ENCODE peak calls at places on chromosome 9, in seven cellular contexts. M, R, C, F, Q, S and G are unnamed samples.

GRCh38 chr9:108100571-108100970 is 611.0 kb upstream of the KLF4 start:
- DNase-seq in C (no peak), Q (no peak), F (no peak), M (no peak), R (no peak), S (no peak), G (no peak)

GRCh38 chr9:98609646-98610045 is 99.1 kb downstream of the GABBR2 start:
- DNase-seq in Q (no peak), R (no peak), S (no peak), F (no peak), C (no peak), M (no peak), G (no peak)

GRCh38 chr9:104740596-104740995 is 6.9 kb upstream of the NIPSNAP3A start:
- DNase-seq in C (no peak), Q (no peak), M (no peak), F (no peak), R (no peak), S (no peak), G (no peak)

GRCh38 chr9:108727580-108728056 is 128.2 kb downstream of the ACTL7B start:
- DNase-seq in C (no peak), Q (no peak), R (peak; percentile 19), M (no peak), S (no peak), F (no peak), G (no peak)

GRCh38 chr9:36961568-36962360 is 72.3 kb downstream of the PAX5 start:
- DNase-seq in S (peak; percentile 67), M (no peak), R (no peak), C (no peak), Q (no peak), F (no peak), G (no peak)

GRCh38 chr9:37929441-37929895 is 25.5 kb upstream of the SLC25A51 start:
- DNase-seq in Q (no peak), R (no peak), S (no peak), M (no peak), C (no peak), F (no peak), G (peak; percentile 61)

GRCh38 chr9:35164711-35165110 is 2.9 kb downstream of the UNC13B start:
- DNase-seq in S (no peak), C (no peak), Q (no peak), M (no peak), R (peak; percentile 43), F (no peak), G (no peak)

GRCh38 chr9:94865599-94866456 is 139.3 kb downstream of the AOPEP start:
- DNase-seq in S (peak; percentile 46), C (no peak), R (peak; percentile 90), M (no peak), F (no peak), Q (no peak), G (no peak)

GRCh38 chr9:21661626-21662025 is 140.8 kb upstream of the MTAP start:
- DNase-seq in S (no peak), Q (no peak), M (no peak), C (no peak), F (no peak), R (no peak), G (no peak)

GRCh38 chr9:3502560-3503398 is 23.0 kb downstream of the RFX3 start:
- DNase-seq in C (no peak), F (no peak), M (no peak), S (no peak), R (no peak), Q (no peak), G (no peak)

GRCh38 chr9:100087218-100087617 is 11.6 kb downstream of the ERP44 start:
- DNase-seq in Q (no peak), S (no peak), C (no peak), F (peak; percentile 26), M (no peak), R (no peak), G (no peak)

GRCh38 chr9:105281272-105281671 is 36.8 kb downstream of the SLC44A1 start:
- DNase-seq in F (no peak), R (no peak), S (no peak), C (no peak), Q (no peak), M (no peak), G (no peak)

GRCh38 chr9:19416143-19416542 is 7.3 kb downstream of the ACER2 start:
- DNase-seq in R (no peak), F (no peak), M (no peak), C (no peak), Q (no peak), S (no peak), G (no peak)

GRCh38 chr9:40935336-40935735 is 193.1 kb downstream of the FOXD4L6 start:
- DNase-seq in Q (no peak), F (no peak), C (no peak), M (no peak), S (no peak), R (no peak), G (no peak)

GRCh38 chr9:100499460-100499859 is 26.5 kb downstream of the TMEFF1 start:
- DNase-seq in S (no peak), F (no peak), R (no peak), C (no peak), M (no peak), Q (no peak), G (no peak)

GRCh38 chr9:86586144-86586494 is 231.9 kb upstream of the TUT7 start:
- DNase-seq in C (no peak), S (no peak), M (no peak), Q (no peak), F (no peak), R (no peak), G (no peak)

GRCh38 chr9:86585422-86586143 is 231.4 kb upstream of the TUT7 start:
- DNase-seq in R (no peak), C (no peak), S (peak; percentile 50), M (no peak), F (no peak), Q (no peak), G (no peak)

GRCh38 chr9:86594724-86595123 is 240.5 kb upstream of the TUT7 start:
- DNase-seq in C (no peak), Q (no peak), F (no peak), R (no peak), M (no peak), S (no peak), G (no peak)

GRCh38 chr9:86591472-86591871 is 237.3 kb upstream of the TUT7 start:
- DNase-seq in R (no peak), M (no peak), F (no peak), C (no peak), Q (no peak), S (no peak), G (no peak)

GRCh38 chr9:86589273-86589672 is 235.1 kb upstream of the TUT7 start:
- DNase-seq in S (peak; percentile 89), R (no peak), C (no peak), Q (no peak), M (no peak), F (no peak), G (no peak)
- TF ChIP-seq CTCF in S (peak; percentile 87), R (no peak), C (no peak), Q (peak; percentile 4), M (no peak), F (no peak), G (no peak)

GRCh38 chr9:83200531-83200930 is 137.6 kb upstream of the RASEF start:
- DNase-seq in M (no peak), S (no peak), F (no peak), C (no peak), Q (no peak), R (no peak), G (no peak)

GRCh38 chr9:83198336-83198735 is 135.4 kb upstream of the RASEF start:
- DNase-seq in S (no peak), R (no peak), M (no peak), C (no peak), Q (no peak), F (no peak), G (no peak)

GRCh38 chr9:83208065-83208850 is 145.3 kb upstream of the RASEF start:
- DNase-seq in Q (no peak), S (no peak), R (no peak), M (no peak), F (no peak), C (no peak), G (no peak)

GRCh38 chr9:83199240-83199639 is 136.3 kb upstream of the RASEF start:
- DNase-seq in F (no peak), M (no peak), C (no peak), Q (no peak), R (peak; percentile 35), S (peak; percentile 65), G (no peak)

DNA sequence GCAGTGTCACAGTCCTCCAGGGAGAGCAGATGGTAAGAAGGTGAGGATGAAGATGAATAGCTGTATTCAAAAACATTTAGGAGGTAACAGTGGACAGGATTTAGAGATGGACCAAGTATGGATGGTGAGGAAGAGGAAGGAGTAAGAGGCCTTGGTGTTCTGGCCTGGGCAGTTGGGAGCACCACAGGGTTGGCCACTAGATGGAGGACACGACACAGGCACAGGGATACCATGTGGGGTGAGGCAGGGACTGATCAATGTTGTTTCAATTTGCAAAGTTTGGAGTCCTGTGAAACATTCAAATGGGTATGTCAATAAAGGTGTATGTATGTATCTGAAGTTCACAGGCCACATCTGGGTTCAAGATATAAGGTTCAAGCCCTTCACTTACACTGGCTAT is 141.1 kb upstream of the RASEF start:
- DNase-seq in F (no peak), C (no peak), S (no peak), R (no peak), M (no peak), Q (no peak), G (no peak)
- TF ChIP-seq CTCF in F (no peak), C (no peak), S (peak; percentile 67), R (no peak), M (no peak), Q (no peak), G (peak; percentile 13)

DNA sequence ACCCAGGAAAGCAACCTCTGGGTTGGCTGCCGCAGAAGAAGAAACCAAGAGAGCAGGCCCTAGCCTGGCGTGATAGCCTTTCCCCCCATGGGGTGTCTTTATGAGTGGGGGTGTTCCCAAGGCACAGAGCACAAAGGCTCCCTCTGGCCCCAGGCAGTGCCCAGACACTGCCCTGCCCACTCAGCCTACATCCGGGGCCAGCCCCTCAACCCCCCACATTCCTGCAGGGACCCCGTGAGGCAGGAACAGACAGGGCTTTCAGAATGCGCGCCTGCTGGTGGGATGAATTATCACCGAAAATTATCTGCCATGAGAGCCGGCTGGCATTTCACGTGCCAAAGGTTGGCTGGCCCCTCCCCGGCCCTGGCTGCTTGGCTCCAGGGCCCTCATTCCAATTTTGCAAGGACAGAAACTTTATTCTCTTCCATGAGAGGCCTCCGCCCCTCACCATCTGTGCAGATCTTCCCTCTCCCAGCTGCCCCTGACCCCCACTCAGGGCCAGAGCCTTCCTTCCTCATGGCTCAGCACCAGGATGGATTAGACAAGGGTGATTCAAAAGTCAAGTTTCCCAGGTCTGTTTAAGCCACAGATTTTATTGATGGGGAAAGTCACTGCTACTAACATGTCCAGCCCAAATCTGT is 32.5 kb upstream of the WDR38 start:
- DNase-seq in Q (no peak), F (no peak), C (no peak), S (no peak), R (no peak), M (no peak), G (peak; percentile 16)
- TF ChIP-seq CTCF in Q (no peak), F (no peak), C (no peak), S (no peak), R (no peak), M (no peak), G (no peak)

GRCh38 chr9:109862452-109862851 is 82.5 kb downstream of the PALM2AKAP2 start:
- DNase-seq in S (no peak), R (no peak), C (no peak), Q (no peak), M (no peak), F (no peak), G (no peak)
- TF ChIP-seq CTCF in S (peak; percentile 59), R (peak; percentile 9), C (no peak), Q (no peak), M (no peak), F (no peak), G (no peak)